ENCODE peak calls at places on chromosomes 6 and 20, in six cellular contexts. D is GM23338, U is neural progenitor cell, I is GM23248, W is HCT116, X is hepatocyte. P is an unnamed sample.

GRCh38 chr20:47727170-47727880 is 58.0 kb downstream of the SULF2 start:
- DNase-seq in X (no peak), U (no peak), D (no peak), W (no peak), I (no peak), P (peak; percentile 54)

GRCh38 chr6:130138909-130139242 is 83.9 kb downstream of the SAMD3 start:
- DNase-seq in X (no peak), W (no peak), D (no peak), U (no peak), I (no peak), P (no peak)

GRCh38 chr6:44270526-44271405 is 516 bp downstream of the TMEM151B start:
- DNase-seq in D (peak; percentile 85), U (peak; percentile 90), W (no peak), X (peak; percentile 55), I (no peak), P (no peak)

GRCh38 chr6:168927026-168927425 is 326.6 kb downstream of the THBS2 start:
- DNase-seq in I (no peak), X (no peak), D (no peak), U (no peak), W (no peak), P (no peak)

GRCh38 chr20:35369804-35370203 is 42.0 kb downstream of the UQCC1 start:
- DNase-seq in X (no peak), D (no peak), W (no peak), U (no peak), I (peak; percentile 3), P (no peak)

GRCh38 chr6:147434508-147434907 is 74.0 kb upstream of the SAMD5 start:
- DNase-seq in I (peak; percentile 2), D (no peak), U (no peak), W (no peak), X (peak; percentile 15), P (no peak)

GRCh38 chr6:3239110-3239830 is 11.8 kb upstream of the TUBB2B start:
- DNase-seq in X (no peak), W (peak; percentile 49), I (no peak), U (peak; percentile 57), D (peak; percentile 68), P (no peak)

GRCh38 chr6:1524040-1524480 is 85.7 kb upstream of the FOXC1 start:
- DNase-seq in W (peak; percentile 70), D (peak; percentile 94), X (peak; percentile 77), I (peak; percentile 80), U (peak; percentile 84), P (peak; percentile 63)

GRCh38 chr20:46207031-46207549 is 89.0 kb downstream of the CD40 start:
- DNase-seq in W (no peak), U (no peak), D (no peak), X (no peak), I (peak; percentile 16), P (no peak)

GRCh38 chr6:25122001-25122400 is 157.2 kb upstream of the CARMIL1 start:
- DNase-seq in U (no peak), I (peak; percentile 54), W (no peak), X (peak; percentile 7), D (no peak), P (no peak)

GRCh38 chr6:74248966-74249365 is 553.0 kb downstream of the CD109 start:
- DNase-seq in I (no peak), W (no peak), U (no peak), D (no peak), X (no peak), P (no peak)

GRCh38 chr6:147738516-147739187 is 230.2 kb downstream of the SAMD5 start:
- DNase-seq in U (no peak), X (peak; percentile 23), I (no peak), W (no peak), D (no peak), P (peak; percentile 14)

GRCh38 chr6:125748534-125749111 is 809 bp upstream of the HEY2 start:
- DNase-seq in I (peak; percentile 49), W (no peak), U (peak; percentile 29), X (no peak), D (no peak), P (no peak)

GRCh38 chr6:5525209-5525608 is 263.9 kb downstream of the FARS2 start:
- DNase-seq in U (no peak), W (no peak), D (no peak), I (peak; percentile 78), X (peak; percentile 19), P (no peak)

GRCh38 chr6:16752206-16752867 is 8.9 kb downstream of the ATXN1 start:
- DNase-seq in I (peak; percentile 98), W (no peak), X (peak; percentile 63), D (no peak), U (no peak), P (no peak)

GRCh38 chr6:72464791-72465691 is 156.8 kb upstream of the KCNQ5 start:
- DNase-seq in W (no peak), X (peak; percentile 19), U (no peak), D (no peak), I (peak; percentile 88), P (no peak)

GRCh38 chr20:2212457-2213005 is 83.3 kb upstream of the TGM3 start:
- DNase-seq in I (no peak), X (no peak), D (no peak), W (no peak), U (no peak), P (no peak)

GRCh38 chr6:24614648-24615047 is 31.3 kb downstream of the KIAA0319 start:
- DNase-seq in U (no peak), I (no peak), D (no peak), X (no peak), W (no peak), P (no peak)

GRCh38 chr6:41111017-41111416 is 38.2 kb downstream of the NFYA start:
- DNase-seq in W (no peak), X (no peak), I (no peak), D (no peak), U (no peak), P (no peak)

GRCh38 chr20:46174469-46175126 is 56.5 kb downstream of the CD40 start:
- DNase-seq in U (peak; percentile 94), I (peak; percentile 68), W (peak; percentile 13), D (peak; percentile 95), X (peak; percentile 90), P (peak; percentile 52)

GRCh38 chr6:169959129-169960002 is 207.9 kb downstream of the ERMARD start:
- DNase-seq in D (peak; percentile 32), U (no peak), W (no peak), X (no peak), I (no peak), P (peak; percentile 70)

GRCh38 chr6:115729036-115729435 is 331.7 kb downstream of the FRK start:
- DNase-seq in X (no peak), W (no peak), U (no peak), D (no peak), I (no peak), P (no peak)

GRCh38 chr6:90500458-90500857 is 86.4 kb downstream of the MAP3K7 start:
- DNase-seq in X (no peak), I (no peak), D (peak; percentile 74), U (no peak), W (no peak), P (no peak)

GRCh38 chr6:52731719-52732118 is 31.6 kb downstream of the GSTA2 start:
- DNase-seq in U (peak; percentile 33), X (no peak), D (peak; percentile 22), W (no peak), I (no peak), P (no peak)

GRCh38 chr6:136921521-136921935 is 573 bp upstream of the SLC35D3 start:
- DNase-seq in D (peak; percentile 49), U (peak; percentile 60), X (peak; percentile 19), W (no peak), I (peak; percentile 49), P (no peak)

GRCh38 chr6:31620586-31621319 is at the start of gene PRRC2A:
- DNase-seq in D (peak; percentile 91), U (peak; percentile 90), W (peak; percentile 47), X (peak; percentile 98), I (peak; percentile 88), P (no peak)
- TF ChIP-seq EZH2phosphoT487 in D (no peak), U (no peak), W (no peak), X (no peak), I (no peak), P (no peak)

DNA sequence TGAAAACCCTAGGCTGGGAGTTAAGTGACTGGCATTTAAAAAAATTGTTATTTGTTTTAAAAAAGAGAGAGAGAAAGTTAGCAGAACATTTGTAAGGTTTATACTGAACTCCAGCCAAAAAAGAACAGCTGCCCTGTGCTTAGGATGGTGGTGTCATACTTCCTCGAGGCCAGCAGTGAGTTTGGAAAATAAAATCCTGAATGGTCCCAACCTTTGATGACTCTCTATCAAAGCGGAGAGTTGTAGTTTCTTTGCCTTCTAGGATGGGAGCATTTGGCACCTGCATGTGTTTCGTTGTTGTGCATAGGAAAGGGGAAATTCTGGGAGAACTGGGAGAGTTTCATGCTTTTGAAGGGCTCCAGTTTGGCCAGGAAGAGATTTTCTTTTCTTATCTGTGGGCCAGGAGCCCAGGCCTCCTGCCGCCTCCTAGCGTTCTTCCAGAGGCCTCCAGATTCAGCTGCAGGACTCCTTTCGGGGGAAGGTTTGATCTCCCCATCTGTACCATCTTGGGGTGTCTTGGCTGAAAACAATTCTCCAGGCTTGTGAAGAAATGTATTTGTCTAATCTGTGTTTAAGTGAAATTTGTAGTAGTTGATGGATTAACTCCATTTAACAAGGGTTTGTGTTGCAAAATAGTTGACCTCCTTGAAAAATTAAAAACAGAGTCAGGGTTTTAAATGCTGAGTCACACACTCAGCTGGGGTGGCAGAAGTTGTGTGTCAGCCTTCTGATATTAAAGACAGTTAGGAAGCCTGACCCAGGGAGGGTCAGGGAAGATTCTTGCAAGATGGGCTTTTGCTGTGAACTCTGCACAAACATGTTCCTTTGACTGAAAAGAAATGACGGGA is 63.4 kb downstream of the TXNDC5 start:
- DNase-seq in D (peak; percentile 27), I (peak; percentile 67), W (no peak), X (no peak), U (no peak), P (no peak)
- H3K4me2 ChIP-seq in D (no peak overlapping the region), I (peak overlapping the region; percentile 37), W (no peak overlapping the region), X (no peak overlapping the region), U (no peak overlapping the region), P (peak overlapping the region; percentile 30)

GRCh38 chr20:63027425-63028389 is 20.9 kb upstream of the BHLHE23 start:
- DNase-seq in W (no peak), X (no peak), D (peak; percentile 83), I (peak; percentile 40), U (peak; percentile 63), P (no peak)
- TF ChIP-seq EZH2 in W (no peak), X (no peak), D (no peak), I (no peak), U (no peak), P (no peak)

DNA sequence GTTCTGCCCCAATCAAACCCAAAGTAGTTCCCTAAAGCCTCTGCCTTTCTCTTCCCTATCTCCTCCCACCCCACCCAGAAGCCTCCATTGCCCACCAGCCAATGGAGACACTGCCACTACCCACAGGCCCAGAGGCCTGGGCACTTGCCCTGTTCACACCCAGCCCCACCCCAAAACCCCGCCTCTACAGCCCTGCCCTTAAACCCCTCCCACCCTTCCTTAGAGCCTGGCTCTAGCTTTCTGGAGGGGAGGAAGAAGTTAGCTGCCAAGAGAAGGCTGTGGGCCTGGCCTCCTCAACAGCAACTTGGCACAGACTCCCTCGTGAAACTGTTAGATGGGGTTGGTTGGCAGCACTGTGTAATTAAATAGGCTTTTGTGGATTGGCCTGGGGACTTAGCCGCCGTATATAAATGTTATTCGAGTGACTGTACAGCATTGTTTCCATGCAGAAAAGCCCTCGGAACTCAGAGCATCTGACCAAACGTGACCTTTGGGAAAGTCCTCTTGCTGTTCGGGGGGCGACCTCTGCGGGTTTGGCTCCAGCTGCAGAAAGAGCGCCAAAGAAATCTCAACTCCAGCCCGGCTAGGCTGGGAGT is 31.4 kb downstream of the COL11A2 start:
- DNase-seq in I (peak; percentile 92), W (peak; percentile 52), D (peak; percentile 61), X (peak; percentile 65), U (no peak), P (peak; percentile 26)
- TF ChIP-seq EZH2phosphoT487 in I (no peak), W (no peak), D (no peak), X (no peak), U (no peak), P (no peak)